ENCODE peak calls at places on chromosome 2, in six cellular contexts. One of them, this sample, is unnamed.

GRCh38 chr2:232667989-232668583 is 29.0 kb upstream of the GIGYF2 start:
- DNase-seq in HCT116: no peak
- DNase-seq in sigmoid colon: no peak
- DNase-seq in prostate gland: peak
- DNase-seq in stomach: no peak
- DNase-seq in K562: no peak
- DNase-seq in this sample: no peak

GRCh38 chr2:53970095-53970897 is 497 bp downstream of the PSME4 start:
- DNase-seq in HCT116: no peak
- DNase-seq in sigmoid colon: peak
- DNase-seq in prostate gland: peak
- DNase-seq in stomach: peak
- DNase-seq in K562: peak
- DNase-seq in this sample: peak

GRCh38 chr2:147679664-147680502 is 164.9 kb upstream of the ACVR2A start:
- DNase-seq in HCT116: no peak
- DNase-seq in sigmoid colon: no peak
- DNase-seq in prostate gland: no peak
- DNase-seq in stomach: no peak
- DNase-seq in K562: no peak
- DNase-seq in this sample: no peak

GRCh38 chr2:26477911-26478253 is at the start of gene OTOF:
- DNase-seq in HCT116: no peak
- DNase-seq in sigmoid colon: no peak
- DNase-seq in prostate gland: no peak
- DNase-seq in stomach: no peak
- DNase-seq in K562: no peak
- DNase-seq in this sample: no peak

GRCh38 chr2:146301287-146301686 is 1543.5 kb upstream of the ACVR2A start:
- DNase-seq in HCT116: no peak
- DNase-seq in sigmoid colon: no peak
- DNase-seq in prostate gland: no peak
- DNase-seq in stomach: no peak
- DNase-seq in K562: no peak
- DNase-seq in this sample: no peak

GRCh38 chr2:119545754-119546445 is 1.7 kb downstream of the CFAP221 start:
- DNase-seq in HCT116: no peak
- DNase-seq in sigmoid colon: no peak
- DNase-seq in prostate gland: no peak
- DNase-seq in stomach: no peak
- DNase-seq in K562: no peak
- DNase-seq in this sample: no peak

GRCh38 chr2:126038901-126039300 is 617.1 kb upstream of the GYPC start:
- DNase-seq in HCT116: no peak
- DNase-seq in sigmoid colon: no peak
- DNase-seq in prostate gland: no peak
- DNase-seq in stomach: no peak
- DNase-seq in K562: no peak
- DNase-seq in this sample: no peak

GRCh38 chr2:42046819-42047487 is 868 bp upstream of the PKDCC start:
- DNase-seq in HCT116: no peak
- DNase-seq in sigmoid colon: peak
- DNase-seq in prostate gland: no peak
- DNase-seq in stomach: no peak
- DNase-seq in K562: peak
- DNase-seq in this sample: no peak

GRCh38 chr2:145874466-145874865 is 1354.5 kb upstream of the ZEB2 start:
- DNase-seq in HCT116: no peak
- DNase-seq in sigmoid colon: no peak
- DNase-seq in prostate gland: peak
- DNase-seq in stomach: no peak
- DNase-seq in K562: no peak
- DNase-seq in this sample: no peak

GRCh38 chr2:201232125-201232815 is 28.1 kb upstream of the CASP8 start:
- DNase-seq in HCT116: peak
- DNase-seq in sigmoid colon: peak
- DNase-seq in prostate gland: peak
- DNase-seq in stomach: peak
- DNase-seq in K562: peak
- DNase-seq in this sample: peak
- TF ChIP-seq POLR2AphosphoS5 in HCT116: peak
- TF ChIP-seq POLR2AphosphoS5 in sigmoid colon: peak
- TF ChIP-seq POLR2AphosphoS5 in prostate gland: peak
- TF ChIP-seq POLR2AphosphoS5 in stomach: peak
- TF ChIP-seq POLR2AphosphoS5 in K562: peak
- TF ChIP-seq POLR2AphosphoS5 in this sample: peak

DNA sequence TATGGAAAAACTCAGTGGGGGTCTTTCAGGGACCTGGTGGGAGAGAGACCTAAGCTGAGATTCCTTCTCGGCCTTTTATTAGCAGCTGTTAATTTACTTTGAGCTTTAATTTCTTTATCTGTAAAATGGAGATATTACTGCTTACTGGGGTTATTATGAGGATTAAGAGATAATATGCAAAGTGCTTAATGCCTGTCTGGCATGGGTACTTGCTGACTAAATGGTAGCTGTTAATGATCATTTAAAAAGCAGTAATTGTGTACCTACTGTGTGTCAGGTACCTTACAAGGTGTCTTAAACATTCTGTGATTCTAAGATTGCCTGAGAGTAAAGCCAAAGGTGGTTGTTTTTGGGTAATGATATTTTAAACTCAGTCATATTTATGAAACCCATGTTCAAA is 2.6 kb downstream of the ITGA6 start:
- DNase-seq in HCT116: no peak
- DNase-seq in sigmoid colon: no peak
- DNase-seq in prostate gland: no peak
- DNase-seq in stomach: no peak
- DNase-seq in K562: no peak
- DNase-seq in this sample: no peak
- H3K4me3 ChIP-seq in HCT116: peak
- H3K4me3 ChIP-seq in sigmoid colon: peak
- H3K4me3 ChIP-seq in prostate gland: peak
- H3K4me3 ChIP-seq in stomach: peak
- H3K4me3 ChIP-seq in K562: no peak
- H3K4me3 ChIP-seq in this sample: peak

GRCh38 chr2:18242716-18243115 is 317.7 kb downstream of the RDH14 start:
- DNase-seq in HCT116: no peak
- DNase-seq in sigmoid colon: no peak
- DNase-seq in prostate gland: no peak
- DNase-seq in stomach: no peak
- DNase-seq in K562: no peak
- DNase-seq in this sample: no peak

GRCh38 chr2:18245375-18245774 is 315.1 kb downstream of the RDH14 start:
- DNase-seq in HCT116: no peak
- DNase-seq in sigmoid colon: no peak
- DNase-seq in prostate gland: no peak
- DNase-seq in stomach: no peak
- DNase-seq in K562: no peak
- DNase-seq in this sample: no peak

GRCh38 chr2:18247282-18248110 is 313.0 kb downstream of the RDH14 start:
- DNase-seq in HCT116: no peak
- DNase-seq in sigmoid colon: no peak
- DNase-seq in prostate gland: no peak
- DNase-seq in stomach: no peak
- DNase-seq in K562: no peak
- DNase-seq in this sample: no peak

GRCh38 chr2:18244840-18245239 is 315.6 kb downstream of the RDH14 start:
- DNase-seq in HCT116: no peak
- DNase-seq in sigmoid colon: no peak
- DNase-seq in prostate gland: no peak
- DNase-seq in stomach: no peak
- DNase-seq in K562: no peak
- DNase-seq in this sample: no peak

GRCh38 chr2:18243831-18244230 is 316.6 kb downstream of the RDH14 start:
- DNase-seq in HCT116: no peak
- DNase-seq in sigmoid colon: no peak
- DNase-seq in prostate gland: no peak
- DNase-seq in stomach: no peak
- DNase-seq in K562: no peak
- DNase-seq in this sample: no peak
- TF ChIP-seq POLR2AphosphoS5 in HCT116: no peak
- TF ChIP-seq POLR2AphosphoS5 in sigmoid colon: no peak
- TF ChIP-seq POLR2AphosphoS5 in prostate gland: no peak
- TF ChIP-seq POLR2AphosphoS5 in stomach: no peak
- TF ChIP-seq POLR2AphosphoS5 in K562: no peak
- TF ChIP-seq POLR2AphosphoS5 in this sample: no peak

GRCh38 chr2:62200868-62201267 is 5.0 kb downstream of the B3GNT2 start:
- DNase-seq in HCT116: no peak
- DNase-seq in sigmoid colon: no peak
- DNase-seq in prostate gland: no peak
- DNase-seq in stomach: no peak
- DNase-seq in K562: no peak
- DNase-seq in this sample: no peak
- H3K4me3 ChIP-seq in HCT116: no peak
- H3K4me3 ChIP-seq in sigmoid colon: no peak
- H3K4me3 ChIP-seq in prostate gland: no peak
- H3K4me3 ChIP-seq in stomach: no peak
- H3K4me3 ChIP-seq in K562: no peak
- H3K4me3 ChIP-seq in this sample: no peak

This sample was measured in transverse colon.